ENCODE peak calls at places on chromosomes 5 and 9, in eight cellular contexts. One of them, this sample, is unnamed.

GRCh38 chr5:38370341-38371100 is 112.2 kb downstream of the EGFLAM start:
- DNase-seq in brain microvascular endothelial cell: peak
- DNase-seq in AG09309: no peak
- DNase-seq in coronary artery: no peak
- DNase-seq in endodermal cell: no peak
- DNase-seq in CD8-positive, alpha-beta T cell: no peak
- DNase-seq in cardiac fibroblast: no peak
- DNase-seq in uterus: no peak
- DNase-seq in this sample: no peak

GRCh38 chr5:8188874-8189588 is 320.1 kb downstream of the MTRR start:
- DNase-seq in brain microvascular endothelial cell: no peak
- DNase-seq in AG09309: no peak
- DNase-seq in coronary artery: no peak
- DNase-seq in endodermal cell: no peak
- DNase-seq in CD8-positive, alpha-beta T cell: no peak
- DNase-seq in cardiac fibroblast: no peak
- DNase-seq in uterus: no peak
- DNase-seq in this sample: no peak

GRCh38 chr5:178781936-178782335 is 51.5 kb upstream of the ZNF354A start:
- DNase-seq in brain microvascular endothelial cell: no peak
- DNase-seq in AG09309: no peak
- DNase-seq in coronary artery: no peak
- DNase-seq in endodermal cell: no peak
- DNase-seq in CD8-positive, alpha-beta T cell: no peak
- DNase-seq in cardiac fibroblast: no peak
- DNase-seq in uterus: no peak
- DNase-seq in this sample: no peak

GRCh38 chr5:84204772-84205171 is 179.9 kb downstream of the EDIL3 start:
- DNase-seq in brain microvascular endothelial cell: no peak
- DNase-seq in AG09309: no peak
- DNase-seq in coronary artery: no peak
- DNase-seq in endodermal cell: no peak
- DNase-seq in CD8-positive, alpha-beta T cell: no peak
- DNase-seq in cardiac fibroblast: no peak
- DNase-seq in uterus: no peak
- DNase-seq in this sample: no peak

GRCh38 chr5:65663804-65664521 is 39.1 kb downstream of the SHLD3 start:
- DNase-seq in brain microvascular endothelial cell: no peak
- DNase-seq in AG09309: no peak
- DNase-seq in coronary artery: no peak
- DNase-seq in endodermal cell: peak
- DNase-seq in CD8-positive, alpha-beta T cell: no peak
- DNase-seq in cardiac fibroblast: peak
- DNase-seq in uterus: no peak
- DNase-seq in this sample: peak

GRCh38 chr5:177300236-177300880 is 3.2 kb downstream of the RAB24 start:
- DNase-seq in brain microvascular endothelial cell: peak
- DNase-seq in AG09309: no peak
- DNase-seq in coronary artery: peak
- DNase-seq in endodermal cell: peak
- DNase-seq in CD8-positive, alpha-beta T cell: peak
- DNase-seq in cardiac fibroblast: peak
- DNase-seq in uterus: peak
- DNase-seq in this sample: peak

GRCh38 chr5:132449060-132449459 is 41.5 kb downstream of the IRF1 start:
- DNase-seq in brain microvascular endothelial cell: no peak
- DNase-seq in AG09309: no peak
- DNase-seq in coronary artery: no peak
- DNase-seq in endodermal cell: no peak
- DNase-seq in CD8-positive, alpha-beta T cell: no peak
- DNase-seq in cardiac fibroblast: no peak
- DNase-seq in uterus: no peak
- DNase-seq in this sample: no peak

GRCh38 chr5:67337751-67338150 is 141.2 kb upstream of the CD180 start:
- DNase-seq in brain microvascular endothelial cell: no peak
- DNase-seq in AG09309: no peak
- DNase-seq in coronary artery: no peak
- DNase-seq in endodermal cell: no peak
- DNase-seq in CD8-positive, alpha-beta T cell: no peak
- DNase-seq in cardiac fibroblast: no peak
- DNase-seq in uterus: no peak
- DNase-seq in this sample: no peak

GRCh38 chr5:67160985-67161384 is 35.6 kb downstream of the CD180 start:
- DNase-seq in brain microvascular endothelial cell: peak
- DNase-seq in AG09309: peak
- DNase-seq in coronary artery: no peak
- DNase-seq in endodermal cell: no peak
- DNase-seq in CD8-positive, alpha-beta T cell: peak
- DNase-seq in cardiac fibroblast: peak
- DNase-seq in uterus: no peak
- DNase-seq in this sample: peak

GRCh38 chr9:78783743-78784142 is 486.8 kb downstream of the PSAT1 start:
- DNase-seq in brain microvascular endothelial cell: no peak
- DNase-seq in AG09309: no peak
- DNase-seq in coronary artery: no peak
- DNase-seq in endodermal cell: peak
- DNase-seq in CD8-positive, alpha-beta T cell: no peak
- DNase-seq in cardiac fibroblast: no peak
- DNase-seq in uterus: no peak
- DNase-seq in this sample: no peak

GRCh38 chr9:98596486-98596885 is 112.2 kb downstream of the GABBR2 start:
- DNase-seq in brain microvascular endothelial cell: no peak
- DNase-seq in AG09309: no peak
- DNase-seq in coronary artery: no peak
- DNase-seq in endodermal cell: no peak
- DNase-seq in CD8-positive, alpha-beta T cell: no peak
- DNase-seq in cardiac fibroblast: no peak
- DNase-seq in uterus: no peak
- DNase-seq in this sample: no peak

GRCh38 chr9:123678878-123679329 is 251.0 kb downstream of the DENND1A start:
- DNase-seq in brain microvascular endothelial cell: no peak
- DNase-seq in AG09309: no peak
- DNase-seq in coronary artery: no peak
- DNase-seq in endodermal cell: no peak
- DNase-seq in CD8-positive, alpha-beta T cell: no peak
- DNase-seq in cardiac fibroblast: peak
- DNase-seq in uterus: no peak
- DNase-seq in this sample: peak

GRCh38 chr5:14744296-14745187 is 80.0 kb downstream of the OTULIN start:
- DNase-seq in brain microvascular endothelial cell: no peak
- DNase-seq in AG09309: no peak
- DNase-seq in coronary artery: no peak
- DNase-seq in endodermal cell: no peak
- DNase-seq in CD8-positive, alpha-beta T cell: no peak
- DNase-seq in cardiac fibroblast: no peak
- DNase-seq in uterus: no peak
- DNase-seq in this sample: no peak

GRCh38 chr5:135276151-135276550 is 122.9 kb downstream of the MACROH2A1 start:
- DNase-seq in brain microvascular endothelial cell: no peak
- DNase-seq in AG09309: no peak
- DNase-seq in coronary artery: no peak
- DNase-seq in endodermal cell: no peak
- DNase-seq in CD8-positive, alpha-beta T cell: no peak
- DNase-seq in cardiac fibroblast: no peak
- DNase-seq in uterus: no peak
- DNase-seq in this sample: no peak

GRCh38 chr5:127196042-127196441 is 94.6 kb upstream of the MEGF10 start:
- DNase-seq in brain microvascular endothelial cell: no peak
- DNase-seq in AG09309: no peak
- DNase-seq in coronary artery: no peak
- DNase-seq in endodermal cell: no peak
- DNase-seq in CD8-positive, alpha-beta T cell: no peak
- DNase-seq in cardiac fibroblast: no peak
- DNase-seq in uterus: no peak
- DNase-seq in this sample: no peak

GRCh38 chr5:134784241-134784920 is 25.8 kb downstream of the DDX46 start:
- DNase-seq in brain microvascular endothelial cell: no peak
- DNase-seq in AG09309: no peak
- DNase-seq in coronary artery: no peak
- DNase-seq in endodermal cell: no peak
- DNase-seq in CD8-positive, alpha-beta T cell: no peak
- DNase-seq in cardiac fibroblast: no peak
- DNase-seq in uterus: no peak
- DNase-seq in this sample: no peak

GRCh38 chr5:176817864-176818377 is 7.6 kb downstream of the UNC5A start:
- DNase-seq in brain microvascular endothelial cell: no peak
- DNase-seq in AG09309: no peak
- DNase-seq in coronary artery: no peak
- DNase-seq in endodermal cell: peak
- DNase-seq in CD8-positive, alpha-beta T cell: peak
- DNase-seq in cardiac fibroblast: peak
- DNase-seq in uterus: no peak
- DNase-seq in this sample: no peak

GRCh38 chr9:95349109-95350038 is 31.9 kb upstream of the FANCC start:
- DNase-seq in brain microvascular endothelial cell: no peak
- DNase-seq in AG09309: no peak
- DNase-seq in coronary artery: no peak
- DNase-seq in endodermal cell: peak
- DNase-seq in CD8-positive, alpha-beta T cell: no peak
- DNase-seq in cardiac fibroblast: no peak
- DNase-seq in uterus: no peak
- DNase-seq in this sample: no peak

GRCh38 chr5:370959-371810 is 49.7 kb downstream of the AHRR start:
- DNase-seq in brain microvascular endothelial cell: no peak
- DNase-seq in AG09309: no peak
- DNase-seq in coronary artery: peak
- DNase-seq in endodermal cell: peak
- DNase-seq in CD8-positive, alpha-beta T cell: peak
- DNase-seq in cardiac fibroblast: no peak
- DNase-seq in uterus: no peak
- DNase-seq in this sample: no peak

GRCh38 chr5:1755321-1755949 is 44.2 kb downstream of the MRPL36 start:
- DNase-seq in brain microvascular endothelial cell: no peak
- DNase-seq in AG09309: no peak
- DNase-seq in coronary artery: peak
- DNase-seq in endodermal cell: peak
- DNase-seq in CD8-positive, alpha-beta T cell: no peak
- DNase-seq in cardiac fibroblast: no peak
- DNase-seq in uterus: no peak
- DNase-seq in this sample: no peak

GRCh38 chr9:73199886-73200285 is 48.2 kb downstream of the ANXA1 start:
- DNase-seq in brain microvascular endothelial cell: no peak
- DNase-seq in AG09309: no peak
- DNase-seq in coronary artery: no peak
- DNase-seq in endodermal cell: peak
- DNase-seq in CD8-positive, alpha-beta T cell: no peak
- DNase-seq in cardiac fibroblast: peak
- DNase-seq in uterus: no peak
- DNase-seq in this sample: no peak

DNA sequence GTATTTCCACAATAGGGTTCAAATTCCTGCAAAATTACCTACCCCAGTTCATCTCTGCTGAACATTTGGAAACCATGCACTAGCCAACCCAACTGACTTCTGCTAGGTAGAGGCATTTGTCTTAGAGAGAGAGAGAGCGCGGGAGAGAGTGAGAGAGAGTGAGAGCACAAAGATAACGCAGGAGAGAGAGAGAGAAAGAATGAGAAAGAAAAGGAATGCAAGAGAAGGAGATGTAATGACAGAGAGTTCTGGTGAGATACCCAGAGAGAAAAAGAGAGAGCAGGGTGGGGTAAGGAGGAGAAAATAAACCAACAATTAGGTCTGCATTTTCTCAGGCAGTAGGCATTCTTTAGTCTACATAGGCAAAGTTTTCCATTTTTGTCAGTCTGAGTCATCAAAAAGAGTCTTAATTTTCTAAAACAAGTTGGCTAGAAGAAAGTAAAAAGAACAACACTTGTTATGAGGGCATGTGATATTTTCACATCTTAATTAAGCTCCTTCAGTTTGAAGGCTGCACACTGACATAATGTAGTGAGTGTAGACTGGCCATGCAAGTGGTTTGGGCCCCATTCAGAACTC is 98.2 kb downstream of the MAP1B start:
- DNase-seq in brain microvascular endothelial cell: no peak
- DNase-seq in AG09309: no peak
- DNase-seq in coronary artery: no peak
- DNase-seq in endodermal cell: no peak
- DNase-seq in CD8-positive, alpha-beta T cell: no peak
- DNase-seq in cardiac fibroblast: no peak
- DNase-seq in uterus: no peak
- DNase-seq in this sample: peak
- H3K4me3 ChIP-seq in brain microvascular endothelial cell: no peak
- H3K4me3 ChIP-seq in AG09309: no peak
- H3K4me3 ChIP-seq in coronary artery: no peak
- H3K4me3 ChIP-seq in endodermal cell: no peak
- H3K4me3 ChIP-seq in CD8-positive, alpha-beta T cell: no peak
- H3K4me3 ChIP-seq in cardiac fibroblast: no peak
- H3K4me3 ChIP-seq in uterus: no peak
- H3K4me3 ChIP-seq in this sample: no peak

DNA sequence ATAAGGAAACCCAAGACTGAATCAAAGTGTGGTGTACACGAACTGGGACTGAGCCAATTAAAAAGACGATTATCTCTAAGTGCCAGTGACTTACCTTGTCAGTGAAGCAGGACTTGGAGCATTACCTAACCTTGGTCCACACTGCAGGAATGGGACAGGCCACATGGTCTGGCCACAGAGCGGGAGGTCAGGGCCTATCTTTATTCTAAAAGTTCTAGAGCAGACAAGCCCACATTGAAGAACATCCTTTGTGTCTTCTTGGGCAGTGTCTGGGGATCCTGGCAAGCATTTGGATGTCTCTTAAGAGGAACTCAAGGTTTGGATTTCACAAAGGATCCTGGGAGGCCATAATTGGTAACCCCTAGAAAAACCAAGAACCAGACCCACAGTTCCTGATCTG is 16.5 kb downstream of the SPRY4 start:
- DNase-seq in brain microvascular endothelial cell: no peak
- DNase-seq in AG09309: no peak
- DNase-seq in coronary artery: no peak
- DNase-seq in endodermal cell: no peak
- DNase-seq in CD8-positive, alpha-beta T cell: no peak
- DNase-seq in cardiac fibroblast: no peak
- DNase-seq in uterus: no peak
- DNase-seq in this sample: no peak
- TF ChIP-seq CTCF in brain microvascular endothelial cell: no peak
- TF ChIP-seq CTCF in AG09309: no peak
- TF ChIP-seq CTCF in coronary artery: no peak
- TF ChIP-seq CTCF in endodermal cell: no peak
- TF ChIP-seq CTCF in CD8-positive, alpha-beta T cell: no peak
- TF ChIP-seq CTCF in cardiac fibroblast: no peak
- TF ChIP-seq CTCF in uterus: no peak
- TF ChIP-seq CTCF in this sample: no peak

DNA sequence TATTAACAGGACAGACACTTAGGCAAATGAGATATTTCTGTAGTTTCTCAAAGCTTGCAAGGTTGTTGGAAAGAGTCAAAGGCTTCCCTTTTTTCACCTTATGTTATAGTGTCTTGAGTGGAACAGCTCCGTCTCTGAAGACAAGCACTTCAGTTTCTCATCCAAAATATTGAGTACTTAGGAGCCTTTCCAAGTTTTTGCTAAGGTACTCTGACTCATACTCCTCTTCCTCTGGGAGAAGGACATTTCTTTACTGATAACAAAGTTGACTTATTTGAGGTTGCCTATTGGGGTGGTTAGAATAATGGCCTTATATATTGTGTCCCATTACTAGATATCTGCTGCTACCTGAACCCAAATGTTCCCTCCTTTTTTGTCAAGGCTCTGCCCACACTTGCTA is 869.6 kb downstream of the MAT2B start:
- DNase-seq in brain microvascular endothelial cell: no peak
- DNase-seq in AG09309: no peak
- DNase-seq in coronary artery: no peak
- DNase-seq in endodermal cell: no peak
- DNase-seq in CD8-positive, alpha-beta T cell: no peak
- DNase-seq in cardiac fibroblast: no peak
- DNase-seq in uterus: no peak
- DNase-seq in this sample: peak
- H3K4me3 ChIP-seq in brain microvascular endothelial cell: no peak
- H3K4me3 ChIP-seq in AG09309: no peak
- H3K4me3 ChIP-seq in coronary artery: no peak
- H3K4me3 ChIP-seq in endodermal cell: no peak
- H3K4me3 ChIP-seq in CD8-positive, alpha-beta T cell: no peak
- H3K4me3 ChIP-seq in cardiac fibroblast: no peak
- H3K4me3 ChIP-seq in uterus: no peak
- H3K4me3 ChIP-seq in this sample: no peak

GRCh38 chr5:72394688-72395087 is 74.5 kb downstream of the PTCD2 start:
- DNase-seq in brain microvascular endothelial cell: no peak
- DNase-seq in AG09309: no peak
- DNase-seq in coronary artery: no peak
- DNase-seq in endodermal cell: peak
- DNase-seq in CD8-positive, alpha-beta T cell: no peak
- DNase-seq in cardiac fibroblast: peak
- DNase-seq in uterus: no peak
- DNase-seq in this sample: no peak
- TF ChIP-seq CTCF in brain microvascular endothelial cell: peak
- TF ChIP-seq CTCF in AG09309: peak
- TF ChIP-seq CTCF in coronary artery: no peak
- TF ChIP-seq CTCF in endodermal cell: peak
- TF ChIP-seq CTCF in CD8-positive, alpha-beta T cell: no peak
- TF ChIP-seq CTCF in cardiac fibroblast: peak
- TF ChIP-seq CTCF in uterus: no peak
- TF ChIP-seq CTCF in this sample: peak